ENCODE peak calls at places on chromosomes 1 and 21, in five cellular contexts. One of them, this sample, is unnamed.

GRCh38 chr1:41468082-41468762 is 16.3 kb downstream of the EDN2 start:
- DNase-seq in endothelial cell of umbilical vein: no peak
- DNase-seq in GM12865: no peak
- DNase-seq in AG09319: no peak
- DNase-seq in HL-60: no peak
- DNase-seq in this sample: no peak

GRCh38 chr1:21764615-21765423 is 18.1 kb downstream of the USP48 start:
- DNase-seq in endothelial cell of umbilical vein: peak
- DNase-seq in GM12865: peak
- DNase-seq in HL-60: no peak
- DNase-seq in AG09319: peak
- DNase-seq in this sample: no peak

GRCh38 chr1:168498159-168498609 is 45.6 kb downstream of the XCL2 start:
- DNase-seq in HL-60: no peak
- DNase-seq in AG09319: peak
- DNase-seq in endothelial cell of umbilical vein: no peak
- DNase-seq in GM12865: no peak
- DNase-seq in this sample: no peak

GRCh38 chr21:46021978-46022544 is 40.5 kb downstream of the COL6A1 start:
- DNase-seq in AG09319: peak
- DNase-seq in endothelial cell of umbilical vein: no peak
- DNase-seq in HL-60: no peak
- DNase-seq in GM12865: no peak
- DNase-seq in this sample: no peak

GRCh38 chr1:206770531-206771352 is at the start of gene IL19:
- DNase-seq in HL-60: no peak
- DNase-seq in AG09319: no peak
- DNase-seq in endothelial cell of umbilical vein: no peak
- DNase-seq in GM12865: peak
- DNase-seq in this sample: no peak

GRCh38 chr1:156347337-156347736 is 9.0 kb downstream of the TSACC start:
- DNase-seq in GM12865: no peak
- DNase-seq in AG09319: peak
- DNase-seq in HL-60: no peak
- DNase-seq in endothelial cell of umbilical vein: no peak
- DNase-seq in this sample: no peak

GRCh38 chr21:35829014-35829525 is 231.3 kb downstream of the SETD4 start:
- DNase-seq in GM12865: no peak
- DNase-seq in AG09319: no peak
- DNase-seq in endothelial cell of umbilical vein: no peak
- DNase-seq in HL-60: no peak
- DNase-seq in this sample: no peak

GRCh38 chr21:14889080-14889805 is 175.6 kb downstream of the NRIP1 start:
- DNase-seq in GM12865: no peak
- DNase-seq in HL-60: no peak
- DNase-seq in AG09319: no peak
- DNase-seq in endothelial cell of umbilical vein: no peak
- DNase-seq in this sample: no peak

GRCh38 chr1:232260861-232261260 is 369.1 kb downstream of the SIPA1L2 start:
- DNase-seq in AG09319: no peak
- DNase-seq in endothelial cell of umbilical vein: no peak
- DNase-seq in GM12865: no peak
- DNase-seq in HL-60: no peak
- DNase-seq in this sample: no peak

GRCh38 chr1:158177705-158178450 is 2.8 kb upstream of the CD1D start:
- DNase-seq in AG09319: no peak
- DNase-seq in HL-60: no peak
- DNase-seq in GM12865: no peak
- DNase-seq in endothelial cell of umbilical vein: peak
- DNase-seq in this sample: peak

GRCh38 chr1:55927934-55928333 is 651.4 kb downstream of the PLPP3 start:
- DNase-seq in AG09319: no peak
- DNase-seq in GM12865: no peak
- DNase-seq in HL-60: no peak
- DNase-seq in endothelial cell of umbilical vein: no peak
- DNase-seq in this sample: no peak

GRCh38 chr1:32200226-32201010 is at the start of gene CCDC28B:
- DNase-seq in GM12865: peak
- DNase-seq in endothelial cell of umbilical vein: peak
- DNase-seq in HL-60: no peak
- DNase-seq in AG09319: no peak
- DNase-seq in this sample: peak

GRCh38 chr1:205541161-205541886 is 36.9 kb downstream of the CDK18 start:
- DNase-seq in endothelial cell of umbilical vein: no peak
- DNase-seq in AG09319: no peak
- DNase-seq in HL-60: no peak
- DNase-seq in GM12865: no peak
- DNase-seq in this sample: no peak

GRCh38 chr1:205656236-205656635 is 24.1 kb downstream of the SLC45A3 start:
- DNase-seq in HL-60: no peak
- DNase-seq in AG09319: no peak
- DNase-seq in endothelial cell of umbilical vein: no peak
- DNase-seq in GM12865: no peak
- DNase-seq in this sample: no peak

GRCh38 chr1:7172804-7173203 is 387.6 kb downstream of the CAMTA1 start:
- DNase-seq in HL-60: no peak
- DNase-seq in endothelial cell of umbilical vein: no peak
- DNase-seq in AG09319: no peak
- DNase-seq in GM12865: no peak
- DNase-seq in this sample: peak

GRCh38 chr1:51897699-51898031 is 19.1 kb upstream of the NRDC start:
- DNase-seq in endothelial cell of umbilical vein: peak
- DNase-seq in AG09319: peak
- DNase-seq in HL-60: no peak
- DNase-seq in GM12865: no peak
- DNase-seq in this sample: no peak

GRCh38 chr1:208759250-208759649 is 515.1 kb upstream of the PLXNA2 start:
- DNase-seq in HL-60: no peak
- DNase-seq in AG09319: no peak
- DNase-seq in GM12865: no peak
- DNase-seq in endothelial cell of umbilical vein: no peak
- DNase-seq in this sample: no peak

GRCh38 chr1:236108027-236108648 is 34.2 kb upstream of the GPR137B start:
- DNase-seq in endothelial cell of umbilical vein: no peak
- DNase-seq in HL-60: no peak
- DNase-seq in AG09319: no peak
- DNase-seq in GM12865: no peak
- DNase-seq in this sample: no peak

GRCh38 chr1:6008084-6008415 is 15.8 kb upstream of the NPHP4 start:
- DNase-seq in endothelial cell of umbilical vein: no peak
- DNase-seq in AG09319: no peak
- DNase-seq in HL-60: no peak
- DNase-seq in GM12865: no peak
- DNase-seq in this sample: no peak

GRCh38 chr21:21383126-21383525 is 384.9 kb downstream of the NCAM2 start:
- DNase-seq in HL-60: no peak
- DNase-seq in GM12865: no peak
- DNase-seq in AG09319: no peak
- DNase-seq in endothelial cell of umbilical vein: no peak
- DNase-seq in this sample: no peak

GRCh38 chr1:183609313-183609712 is 19.1 kb upstream of the NCF2 start:
- DNase-seq in AG09319: peak
- DNase-seq in GM12865: peak
- DNase-seq in HL-60: peak
- DNase-seq in endothelial cell of umbilical vein: peak
- DNase-seq in this sample: no peak

GRCh38 chr1:6927626-6928025 is 142.4 kb downstream of the CAMTA1 start:
- DNase-seq in GM12865: no peak
- DNase-seq in endothelial cell of umbilical vein: no peak
- DNase-seq in AG09319: no peak
- DNase-seq in HL-60: no peak
- DNase-seq in this sample: no peak

GRCh38 chr21:17789085-17789484 is 30.1 kb downstream of the C21orf91 start:
- DNase-seq in AG09319: no peak
- DNase-seq in endothelial cell of umbilical vein: no peak
- DNase-seq in HL-60: no peak
- DNase-seq in GM12865: peak
- DNase-seq in this sample: no peak

GRCh38 chr1:239717097-239718051 is 331.0 kb downstream of the CHRM3 start:
- DNase-seq in AG09319: no peak
- DNase-seq in GM12865: no peak
- DNase-seq in HL-60: no peak
- DNase-seq in endothelial cell of umbilical vein: no peak
- DNase-seq in this sample: no peak

GRCh38 chr1:209742409-209743144 is 13.3 kb upstream of the TRAF3IP3 start:
- DNase-seq in GM12865: no peak
- DNase-seq in HL-60: no peak
- DNase-seq in AG09319: no peak
- DNase-seq in endothelial cell of umbilical vein: no peak
- DNase-seq in this sample: no peak

DNA sequence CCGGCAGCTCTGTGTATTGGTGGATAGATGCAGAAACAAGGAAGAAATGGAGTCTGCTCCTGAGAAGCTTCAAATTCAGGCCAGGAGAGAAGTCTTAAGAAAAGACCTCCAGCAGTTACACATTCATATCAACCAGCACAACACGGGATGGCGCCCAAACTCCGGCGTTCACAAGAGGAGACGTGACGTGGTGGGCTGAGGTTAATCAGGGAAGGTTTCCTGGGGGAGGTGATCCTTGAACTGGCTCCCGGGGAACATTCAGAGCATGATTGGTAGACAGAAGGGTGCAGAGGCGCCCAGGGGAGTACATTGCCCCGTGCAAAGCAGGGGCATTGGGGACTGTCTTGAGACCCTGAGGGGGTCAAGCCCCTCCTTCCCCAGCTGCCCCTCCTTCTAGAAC is 27.7 kb upstream of the SPSB1 start:
- DNase-seq in HL-60: no peak
- DNase-seq in AG09319: no peak
- DNase-seq in GM12865: no peak
- DNase-seq in endothelial cell of umbilical vein: no peak
- DNase-seq in this sample: no peak
- TF ChIP-seq CTCF in HL-60: no peak
- TF ChIP-seq CTCF in AG09319: no peak
- TF ChIP-seq CTCF in GM12865: no peak
- TF ChIP-seq CTCF in endothelial cell of umbilical vein: no peak
- TF ChIP-seq CTCF in this sample: no peak

DNA sequence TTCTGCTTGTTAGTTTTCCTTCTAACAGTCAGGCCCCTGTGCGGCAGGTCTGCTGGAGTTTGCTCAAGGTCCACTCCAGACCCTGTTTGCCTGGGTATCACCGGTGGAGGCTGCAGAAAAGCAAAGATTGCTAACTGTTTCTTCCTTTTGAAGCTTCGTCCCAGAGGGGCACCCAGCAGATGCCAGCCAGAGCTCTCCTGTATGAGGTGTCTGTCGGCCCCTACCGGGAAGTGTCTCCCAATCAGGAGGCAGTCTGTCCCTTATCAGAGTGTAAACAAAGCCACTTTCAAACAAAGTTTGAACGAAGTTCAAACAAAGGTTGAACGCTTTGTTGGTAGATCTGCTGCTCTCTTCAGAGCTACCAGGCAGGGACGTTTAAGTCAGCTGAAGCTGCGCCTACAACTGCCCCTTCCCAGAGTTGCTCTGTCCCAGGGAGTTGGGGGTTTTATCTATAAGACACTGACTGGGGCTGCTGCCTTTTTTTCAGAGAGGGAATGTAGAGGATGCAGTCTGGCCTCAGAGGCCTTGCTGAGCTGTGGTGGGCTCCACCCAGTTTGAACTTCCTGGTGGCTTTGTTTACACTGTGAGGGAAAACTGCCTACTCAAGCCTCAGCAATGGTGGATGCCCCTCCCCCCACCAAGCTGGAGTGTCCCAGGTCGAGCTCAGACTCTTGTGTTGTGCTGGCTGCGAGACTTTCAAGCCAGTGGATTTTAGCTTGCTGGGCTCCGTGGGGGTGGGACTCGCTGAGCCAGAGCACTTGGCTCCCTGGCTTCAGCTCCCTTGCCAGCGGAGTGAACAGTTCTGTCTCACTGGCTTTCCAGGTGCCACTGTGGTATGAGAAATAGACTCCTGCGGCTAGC is 401.8 kb downstream of the SRGAP2C start:
- DNase-seq in AG09319: no peak
- DNase-seq in GM12865: no peak
- DNase-seq in HL-60: no peak
- DNase-seq in endothelial cell of umbilical vein: no peak
- DNase-seq in this sample: peak
- TF ChIP-seq CTCF in AG09319: no peak
- TF ChIP-seq CTCF in GM12865: no peak
- TF ChIP-seq CTCF in HL-60: no peak
- TF ChIP-seq CTCF in endothelial cell of umbilical vein: no peak
- TF ChIP-seq CTCF in this sample: no peak

DNA sequence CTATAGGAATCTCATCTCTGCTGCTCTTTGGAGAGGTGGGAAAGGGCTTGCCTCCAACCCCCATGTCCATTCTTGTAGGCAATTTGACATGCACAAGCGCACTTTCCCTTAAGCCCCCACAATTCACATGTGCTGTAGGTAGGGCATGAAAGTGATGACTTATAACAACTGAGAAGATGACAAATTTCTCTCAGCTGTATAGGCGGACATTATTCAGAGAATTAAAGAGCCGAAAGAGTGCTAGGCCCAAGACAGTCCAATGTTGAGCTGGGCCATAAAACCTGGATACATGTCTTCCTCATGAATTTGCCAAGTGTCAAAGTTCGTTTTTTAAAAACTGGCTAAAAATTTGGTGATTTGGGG is 106.3 kb upstream of the LYPLAL1 start:
- DNase-seq in GM12865: no peak
- DNase-seq in AG09319: no peak
- DNase-seq in endothelial cell of umbilical vein: no peak
- DNase-seq in HL-60: no peak
- DNase-seq in this sample: no peak
- TF ChIP-seq CTCF in GM12865: no peak
- TF ChIP-seq CTCF in AG09319: no peak
- TF ChIP-seq CTCF in endothelial cell of umbilical vein: no peak
- TF ChIP-seq CTCF in HL-60: no peak
- TF ChIP-seq CTCF in this sample: no peak

DNA sequence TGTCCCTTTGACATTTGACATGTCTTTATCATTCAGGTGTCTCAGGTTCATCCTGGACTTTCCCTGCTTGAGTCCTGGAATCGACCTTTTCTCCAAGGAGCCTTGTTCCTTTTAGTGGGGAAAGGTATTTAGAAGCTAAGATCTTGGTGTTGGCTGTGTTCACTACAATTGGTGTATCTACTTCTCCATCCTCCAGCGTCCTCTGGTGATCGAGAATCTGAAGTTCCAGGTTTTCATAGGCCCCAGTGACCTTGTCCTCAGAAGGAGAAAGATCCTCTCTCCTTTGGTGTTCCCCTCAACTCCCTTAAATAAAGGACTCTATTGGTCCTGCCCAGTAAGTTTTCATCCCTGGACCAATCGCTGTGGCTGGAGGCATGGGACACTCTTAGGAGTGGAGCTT is 22.1 kb downstream of the MROH7 start:
- DNase-seq in GM12865: no peak
- DNase-seq in HL-60: no peak
- DNase-seq in AG09319: no peak
- DNase-seq in endothelial cell of umbilical vein: no peak
- DNase-seq in this sample: no peak
- TF ChIP-seq CTCF in GM12865: no peak
- TF ChIP-seq CTCF in HL-60: no peak
- TF ChIP-seq CTCF in AG09319: no peak
- TF ChIP-seq CTCF in endothelial cell of umbilical vein: no peak
- TF ChIP-seq CTCF in this sample: no peak